ENCODE peak calls at places on chromosomes 5 and 9, in seven cellular contexts. W is uterus, N is astrocyte, J is GM12865, Q is GM13977, T is body of pancreas, C is cardiac muscle cell. M is an unnamed sample.

GRCh38 chr5:55232985-55233928 is at the start of gene CCNO:
- DNase-seq in W (peak), C (peak), N (peak), J (peak), Q (peak), T (peak), M (peak)

GRCh38 chr5:1511651-1512540 is 11.9 kb downstream of the LPCAT1 start:
- DNase-seq in N (no peak), W (peak), T (peak), C (peak), J (peak), Q (no peak), M (peak)

GRCh38 chr5:53389093-53389492 is 91.3 kb upstream of the FST start:
- DNase-seq in W (no peak), C (no peak), Q (no peak), J (no peak), N (no peak), T (no peak), M (no peak)

GRCh38 chr9:134475051-134475790 is 149.0 kb downstream of the RXRA start:
- DNase-seq in Q (peak), T (peak), J (no peak), C (peak), W (peak), N (peak), M (no peak)

GRCh38 chr5:65880673-65881072 is 45.7 kb upstream of the ERBIN start:
- DNase-seq in Q (no peak), C (no peak), W (no peak), N (no peak), J (no peak), T (no peak), M (no peak)

GRCh38 chr5:31638286-31638685 is 645 bp upstream of the PDZD2 start:
- DNase-seq in J (no peak), W (peak), Q (no peak), N (no peak), T (peak), C (peak), M (no peak)

GRCh38 chr9:26947736-26948135 is 694 bp upstream of the PLAA start:
- DNase-seq in W (no peak), C (no peak), Q (no peak), J (peak), T (no peak), N (peak), M (no peak)

GRCh38 chr9:131399972-131400371 is 6.1 kb downstream of the PRRC2B start:
- DNase-seq in T (no peak), J (no peak), C (no peak), N (no peak), W (no peak), Q (no peak), M (no peak)

GRCh38 chr5:88144219-88145040 is 124.2 kb downstream of the TMEM161B start:
- DNase-seq in T (no peak), C (no peak), Q (no peak), W (no peak), J (no peak), N (peak), M (no peak)

GRCh38 chr9:111029260-111029659 is 9.0 kb downstream of the LPAR1 start:
- DNase-seq in W (no peak), T (no peak), C (no peak), J (peak), Q (no peak), N (no peak), M (no peak)

GRCh38 chr5:158538506-158539074 is 561.1 kb downstream of the EBF1 start:
- DNase-seq in N (no peak), Q (peak), T (no peak), W (no peak), C (no peak), J (peak), M (no peak)

GRCh38 chr9:34125681-34126206 is 754 bp downstream of the DCAF12 start:
- DNase-seq in C (peak), Q (peak), W (no peak), N (peak), J (peak), T (no peak), M (no peak)

GRCh38 chr5:4866131-4866659 is 273.9 kb upstream of the ADAMTS16 start:
- DNase-seq in N (no peak), Q (no peak), C (no peak), T (no peak), J (no peak), W (no peak), M (no peak)

GRCh38 chr5:180670157-180670556 is 20.8 kb upstream of the FLT4 start:
- DNase-seq in N (no peak), Q (no peak), C (no peak), W (no peak), T (no peak), J (no peak), M (no peak)

GRCh38 chr9:87123830-87124229 is 176.5 kb upstream of the GAS1 start:
- DNase-seq in J (no peak), Q (no peak), N (no peak), T (no peak), C (no peak), W (no peak), M (no peak)
- TF ChIP-seq CTCF in J (no peak), Q (no peak), N (no peak), T (no peak), C (no peak), W (no peak), M (no peak)

GRCh38 chr9:93480728-93481324 is 27.4 kb upstream of the FAM120AOS start:
- DNase-seq in N (no peak), W (no peak), T (no peak), Q (no peak), C (no peak), J (no peak), M (no peak)
- TF ChIP-seq CTCF in N (no peak), W (no peak), T (no peak), Q (no peak), C (no peak), J (no peak), M (no peak)

GRCh38 chr5:82597437-82597836 is 319.3 kb upstream of the RPS23 start:
- DNase-seq in N (no peak), Q (no peak), J (no peak), T (no peak), C (no peak), W (no peak), M (no peak)
- TF ChIP-seq CTCF in N (no peak), Q (peak), J (peak), T (no peak), C (no peak), W (no peak), M (no peak)

GRCh38 chr9:15329539-15330109 is 22.6 kb upstream of the TTC39B start:
- DNase-seq in T (no peak), N (no peak), J (no peak), Q (no peak), C (no peak), W (no peak), M (no peak)

GRCh38 chr9:15328946-15329345 is 21.9 kb upstream of the TTC39B start:
- DNase-seq in C (no peak), Q (no peak), J (no peak), W (no peak), N (no peak), T (no peak), M (no peak)

GRCh38 chr9:15333376-15333881 is 26.4 kb upstream of the TTC39B start:
- DNase-seq in Q (no peak), C (no peak), J (no peak), T (no peak), W (no peak), N (no peak), M (no peak)

GRCh38 chr9:15332939-15333338 is 25.9 kb upstream of the TTC39B start:
- DNase-seq in T (no peak), W (no peak), Q (no peak), J (no peak), C (no peak), N (no peak), M (no peak)
- TF ChIP-seq CTCF in T (no peak), W (no peak), Q (no peak), J (no peak), C (no peak), N (no peak), M (no peak)

M was measured in mesothelial cell of epicardium.